ENCODE peak calls at places on chromosomes 4 and X, in nine cellular contexts. One of them, this sample, is unnamed.

GRCh38 chr4:103100691-103101090 is 1.1 kb upstream of the BDH2 start:
- DNase-seq in endothelial cell: no peak
- DNase-seq in mammary epithelial cell: no peak
- DNase-seq in GM12878: no peak
- DNase-seq in PC-3: no peak
- DNase-seq in neural progenitor cell: peak; percentile 20
- DNase-seq in stomach: no peak
- DNase-seq in body of pancreas: no peak
- DNase-seq in fibroblast of pulmonary artery: no peak
- DNase-seq in this sample: no peak

GRCh38 chr4:94390804-94391410 is 48.3 kb upstream of the HPGDS start:
- DNase-seq in endothelial cell: peak; percentile 7
- DNase-seq in mammary epithelial cell: no peak
- DNase-seq in GM12878: no peak
- DNase-seq in PC-3: peak; percentile 44
- DNase-seq in neural progenitor cell: peak; percentile 11
- DNase-seq in stomach: no peak
- DNase-seq in body of pancreas: peak; percentile 20
- DNase-seq in fibroblast of pulmonary artery: peak; percentile 46
- DNase-seq in this sample: peak; percentile 20

GRCh38 chr4:151690884-151691283 is 69.9 kb downstream of the GATB start:
- DNase-seq in endothelial cell: no peak
- DNase-seq in mammary epithelial cell: no peak
- DNase-seq in GM12878: no peak
- DNase-seq in PC-3: no peak
- DNase-seq in neural progenitor cell: no peak
- DNase-seq in stomach: no peak
- DNase-seq in body of pancreas: no peak
- DNase-seq in fibroblast of pulmonary artery: peak; percentile 36
- DNase-seq in this sample: no peak

GRCh38 chr4:163515198-163515597 is 20.7 kb downstream of the TMA16 start:
- DNase-seq in endothelial cell: no peak
- DNase-seq in mammary epithelial cell: no peak
- DNase-seq in GM12878: no peak
- DNase-seq in PC-3: no peak
- DNase-seq in neural progenitor cell: no peak
- DNase-seq in stomach: no peak
- DNase-seq in body of pancreas: no peak
- DNase-seq in fibroblast of pulmonary artery: no peak
- DNase-seq in this sample: no peak

GRCh38 chr4:187996502-187997177 is 1.1 kb downstream of the ZFP42 start:
- DNase-seq in endothelial cell: no peak
- DNase-seq in mammary epithelial cell: no peak
- DNase-seq in GM12878: no peak
- DNase-seq in PC-3: no peak
- DNase-seq in neural progenitor cell: peak; percentile 69
- DNase-seq in stomach: no peak
- DNase-seq in body of pancreas: no peak
- DNase-seq in fibroblast of pulmonary artery: no peak
- DNase-seq in this sample: no peak

GRCh38 chr4:167903291-167903721 is 189.0 kb upstream of the ANXA10 start:
- DNase-seq in endothelial cell: no peak
- DNase-seq in mammary epithelial cell: peak; percentile 85
- DNase-seq in GM12878: no peak
- DNase-seq in PC-3: peak; percentile 73
- DNase-seq in neural progenitor cell: no peak
- DNase-seq in stomach: no peak
- DNase-seq in body of pancreas: no peak
- DNase-seq in fibroblast of pulmonary artery: peak; percentile 61
- DNase-seq in this sample: no peak

GRCh38 chrX:44784241-44784640 is 59.6 kb upstream of the DUSP21 start:
- DNase-seq in endothelial cell: no peak
- DNase-seq in mammary epithelial cell: peak; percentile 19
- DNase-seq in GM12878: no peak
- DNase-seq in PC-3: peak; percentile 72
- DNase-seq in neural progenitor cell: no peak
- DNase-seq in stomach: no peak
- DNase-seq in body of pancreas: no peak
- DNase-seq in fibroblast of pulmonary artery: no peak
- DNase-seq in this sample: no peak

GRCh38 chr4:26060286-26060685 is 146.3 kb downstream of the SMIM20 start:
- DNase-seq in endothelial cell: no peak
- DNase-seq in mammary epithelial cell: no peak
- DNase-seq in GM12878: no peak
- DNase-seq in PC-3: peak; percentile 41
- DNase-seq in neural progenitor cell: no peak
- DNase-seq in stomach: no peak
- DNase-seq in body of pancreas: no peak
- DNase-seq in fibroblast of pulmonary artery: no peak
- DNase-seq in this sample: no peak

GRCh38 chr4:167020410-167020809 is 213.9 kb downstream of the SPOCK3 start:
- DNase-seq in endothelial cell: peak; percentile 31
- DNase-seq in mammary epithelial cell: no peak
- DNase-seq in GM12878: no peak
- DNase-seq in PC-3: peak; percentile 13
- DNase-seq in neural progenitor cell: peak; percentile 21
- DNase-seq in stomach: no peak
- DNase-seq in body of pancreas: no peak
- DNase-seq in fibroblast of pulmonary artery: peak; percentile 23
- DNase-seq in this sample: no peak

GRCh38 chrX:10600479-10600878 is 19.9 kb downstream of the MID1 start:
- DNase-seq in endothelial cell: no peak
- DNase-seq in mammary epithelial cell: no peak
- DNase-seq in GM12878: no peak
- DNase-seq in PC-3: no peak
- DNase-seq in neural progenitor cell: no peak
- DNase-seq in stomach: no peak
- DNase-seq in body of pancreas: no peak
- DNase-seq in fibroblast of pulmonary artery: no peak
- DNase-seq in this sample: no peak

DNA sequence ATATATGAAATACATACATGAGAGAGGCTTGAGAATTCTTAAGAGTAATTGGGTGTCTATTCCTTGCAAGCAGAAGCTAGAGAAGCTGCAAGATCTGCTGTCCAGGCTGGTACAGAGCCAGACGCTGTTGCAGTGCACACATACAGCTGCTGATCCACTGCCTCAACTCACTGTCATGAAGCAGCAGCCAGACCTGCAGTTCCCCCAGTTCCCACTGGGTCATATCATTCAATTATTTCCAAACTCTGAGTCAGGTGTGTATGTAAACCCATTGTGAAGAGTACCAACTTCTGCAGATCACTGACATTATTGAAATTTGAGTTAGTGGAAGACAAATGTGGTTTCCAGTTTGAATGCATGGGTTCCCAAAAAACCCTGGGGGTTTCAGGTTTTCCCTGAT is 1212.8 kb upstream of the ADGRL3 start:
- DNase-seq in endothelial cell: no peak
- DNase-seq in mammary epithelial cell: no peak
- DNase-seq in GM12878: no peak
- DNase-seq in PC-3: peak; percentile 17
- DNase-seq in neural progenitor cell: no peak
- DNase-seq in stomach: no peak
- DNase-seq in body of pancreas: no peak
- DNase-seq in fibroblast of pulmonary artery: no peak
- DNase-seq in this sample: no peak
- TF ChIP-seq CTCF in endothelial cell: no peak
- TF ChIP-seq CTCF in mammary epithelial cell: no peak
- TF ChIP-seq CTCF in GM12878: no peak
- TF ChIP-seq CTCF in PC-3: no peak
- TF ChIP-seq CTCF in neural progenitor cell: peak; percentile 11
- TF ChIP-seq CTCF in stomach: no peak
- TF ChIP-seq CTCF in body of pancreas: no peak
- TF ChIP-seq CTCF in fibroblast of pulmonary artery: no peak
- TF ChIP-seq CTCF in this sample: no peak

GRCh38 chr4:129162450-129162849 is 66.5 kb downstream of the C4orf33 start:
- DNase-seq in endothelial cell: no peak
- DNase-seq in mammary epithelial cell: no peak
- DNase-seq in GM12878: no peak
- DNase-seq in PC-3: no peak
- DNase-seq in neural progenitor cell: no peak
- DNase-seq in stomach: no peak
- DNase-seq in body of pancreas: no peak
- DNase-seq in fibroblast of pulmonary artery: no peak
- DNase-seq in this sample: no peak

GRCh38 chr4:129164243-129164642 is 68.3 kb downstream of the C4orf33 start:
- DNase-seq in endothelial cell: no peak
- DNase-seq in mammary epithelial cell: no peak
- DNase-seq in GM12878: no peak
- DNase-seq in PC-3: no peak
- DNase-seq in neural progenitor cell: no peak
- DNase-seq in stomach: no peak
- DNase-seq in body of pancreas: no peak
- DNase-seq in fibroblast of pulmonary artery: no peak
- DNase-seq in this sample: no peak

GRCh38 chr4:129163427-129163826 is 67.5 kb downstream of the C4orf33 start:
- DNase-seq in endothelial cell: no peak
- DNase-seq in mammary epithelial cell: no peak
- DNase-seq in GM12878: no peak
- DNase-seq in PC-3: no peak
- DNase-seq in neural progenitor cell: no peak
- DNase-seq in stomach: no peak
- DNase-seq in body of pancreas: no peak
- DNase-seq in fibroblast of pulmonary artery: no peak
- DNase-seq in this sample: no peak

GRCh38 chr4:129172181-129172580 is 76.2 kb downstream of the C4orf33 start:
- DNase-seq in endothelial cell: no peak
- DNase-seq in mammary epithelial cell: no peak
- DNase-seq in GM12878: no peak
- DNase-seq in PC-3: no peak
- DNase-seq in neural progenitor cell: no peak
- DNase-seq in stomach: no peak
- DNase-seq in body of pancreas: no peak
- DNase-seq in fibroblast of pulmonary artery: no peak
- DNase-seq in this sample: no peak

GRCh38 chr4:129167640-129168260 is 71.8 kb downstream of the C4orf33 start:
- DNase-seq in endothelial cell: peak; percentile 30
- DNase-seq in mammary epithelial cell: no peak
- DNase-seq in GM12878: no peak
- DNase-seq in PC-3: no peak
- DNase-seq in neural progenitor cell: peak; percentile 67
- DNase-seq in stomach: no peak
- DNase-seq in body of pancreas: peak; percentile 61
- DNase-seq in fibroblast of pulmonary artery: no peak
- DNase-seq in this sample: no peak
- TF ChIP-seq CTCF in endothelial cell: no peak
- TF ChIP-seq CTCF in mammary epithelial cell: no peak
- TF ChIP-seq CTCF in GM12878: no peak
- TF ChIP-seq CTCF in PC-3: peak; percentile 9
- TF ChIP-seq CTCF in neural progenitor cell: peak; percentile 61
- TF ChIP-seq CTCF in stomach: no peak
- TF ChIP-seq CTCF in body of pancreas: peak; percentile 64
- TF ChIP-seq CTCF in fibroblast of pulmonary artery: no peak
- TF ChIP-seq CTCF in this sample: no peak

GRCh38 chrX:108347800-108348199 is 90.4 kb downstream of the COL4A6 start:
- DNase-seq in endothelial cell: peak; percentile 25
- DNase-seq in mammary epithelial cell: no peak
- DNase-seq in GM12878: no peak
- DNase-seq in PC-3: no peak
- DNase-seq in neural progenitor cell: peak; percentile 76
- DNase-seq in stomach: no peak
- DNase-seq in body of pancreas: no peak
- DNase-seq in fibroblast of pulmonary artery: no peak
- DNase-seq in this sample: no peak
- TF ChIP-seq CTCF in endothelial cell: no peak
- TF ChIP-seq CTCF in mammary epithelial cell: no peak
- TF ChIP-seq CTCF in GM12878: no peak
- TF ChIP-seq CTCF in PC-3: no peak
- TF ChIP-seq CTCF in neural progenitor cell: no peak
- TF ChIP-seq CTCF in stomach: no peak
- TF ChIP-seq CTCF in body of pancreas: no peak
- TF ChIP-seq CTCF in fibroblast of pulmonary artery: no peak
- TF ChIP-seq CTCF in this sample: no peak

GRCh38 chrX:38327775-38328081 is 419 bp upstream of the RPGR start:
- DNase-seq in endothelial cell: no peak
- DNase-seq in mammary epithelial cell: no peak
- DNase-seq in GM12878: no peak
- DNase-seq in PC-3: no peak
- DNase-seq in neural progenitor cell: no peak
- DNase-seq in stomach: no peak
- DNase-seq in body of pancreas: no peak
- DNase-seq in fibroblast of pulmonary artery: no peak
- DNase-seq in this sample: no peak
- TF ChIP-seq CTCF in endothelial cell: no peak
- TF ChIP-seq CTCF in mammary epithelial cell: no peak
- TF ChIP-seq CTCF in GM12878: no peak
- TF ChIP-seq CTCF in PC-3: peak; percentile 7
- TF ChIP-seq CTCF in neural progenitor cell: no peak
- TF ChIP-seq CTCF in stomach: no peak
- TF ChIP-seq CTCF in body of pancreas: no peak
- TF ChIP-seq CTCF in fibroblast of pulmonary artery: no peak
- TF ChIP-seq CTCF in this sample: no peak

GRCh38 chr4:1575418-1576199 is 108.5 kb downstream of the FAM53A start:
- DNase-seq in endothelial cell: no peak
- DNase-seq in mammary epithelial cell: no peak
- DNase-seq in GM12878: no peak
- DNase-seq in PC-3: no peak
- DNase-seq in neural progenitor cell: no peak
- DNase-seq in stomach: no peak
- DNase-seq in body of pancreas: no peak
- DNase-seq in fibroblast of pulmonary artery: no peak
- DNase-seq in this sample: no peak
- TF ChIP-seq CTCF in endothelial cell: no peak
- TF ChIP-seq CTCF in mammary epithelial cell: no peak
- TF ChIP-seq CTCF in GM12878: no peak
- TF ChIP-seq CTCF in PC-3: no peak
- TF ChIP-seq CTCF in neural progenitor cell: no peak
- TF ChIP-seq CTCF in stomach: no peak
- TF ChIP-seq CTCF in body of pancreas: no peak
- TF ChIP-seq CTCF in fibroblast of pulmonary artery: no peak
- TF ChIP-seq CTCF in this sample: no peak

DNA sequence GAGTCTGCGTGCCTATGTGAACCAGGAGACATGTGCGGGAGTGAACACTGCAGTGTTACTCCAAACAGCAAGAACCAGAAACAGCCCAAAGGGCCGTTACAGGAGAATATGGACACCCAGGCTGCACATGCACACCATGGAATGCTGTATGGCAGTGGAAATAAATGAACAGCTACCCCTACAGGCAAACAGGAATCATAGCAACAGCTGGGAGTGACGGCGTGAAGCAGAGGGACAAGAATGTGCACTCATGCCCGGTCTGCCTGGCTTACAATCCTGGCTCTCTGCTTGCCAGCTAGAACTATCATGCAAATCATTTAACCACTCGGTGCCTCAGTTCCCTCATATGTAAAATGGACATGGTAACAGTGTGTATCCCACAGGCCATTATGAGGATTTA is 16.6 kb downstream of the GPKOW start:
- DNase-seq in endothelial cell: peak; percentile 7
- DNase-seq in mammary epithelial cell: no peak
- DNase-seq in GM12878: no peak
- DNase-seq in PC-3: peak; percentile 34
- DNase-seq in neural progenitor cell: peak; percentile 47
- DNase-seq in stomach: peak; percentile 29
- DNase-seq in body of pancreas: peak; percentile 30
- DNase-seq in fibroblast of pulmonary artery: peak; percentile 64
- DNase-seq in this sample: no peak
- TF ChIP-seq CTCF in endothelial cell: no peak
- TF ChIP-seq CTCF in mammary epithelial cell: peak; percentile 25
- TF ChIP-seq CTCF in GM12878: peak; percentile 30
- TF ChIP-seq CTCF in PC-3: peak; percentile 56
- TF ChIP-seq CTCF in neural progenitor cell: peak; percentile 45
- TF ChIP-seq CTCF in stomach: no peak
- TF ChIP-seq CTCF in body of pancreas: peak; percentile 42
- TF ChIP-seq CTCF in fibroblast of pulmonary artery: peak; percentile 54
- TF ChIP-seq CTCF in this sample: peak; percentile 16

GRCh38 chr4:7192252-7193039 is at the start of gene SORCS2:
- DNase-seq in endothelial cell: peak; percentile 85
- DNase-seq in mammary epithelial cell: no peak
- DNase-seq in GM12878: no peak
- DNase-seq in PC-3: peak; percentile 68
- DNase-seq in neural progenitor cell: peak; percentile 90
- DNase-seq in stomach: peak; percentile 67
- DNase-seq in body of pancreas: peak; percentile 77
- DNase-seq in fibroblast of pulmonary artery: peak; percentile 55
- DNase-seq in this sample: peak; percentile 73
- TF ChIP-seq CTCF in endothelial cell: peak; percentile 35
- TF ChIP-seq CTCF in mammary epithelial cell: peak; percentile 26
- TF ChIP-seq CTCF in GM12878: peak; percentile 24
- TF ChIP-seq CTCF in PC-3: peak; percentile 46
- TF ChIP-seq CTCF in neural progenitor cell: peak; percentile 61
- TF ChIP-seq CTCF in stomach: no peak
- TF ChIP-seq CTCF in body of pancreas: peak; percentile 94
- TF ChIP-seq CTCF in fibroblast of pulmonary artery: peak; percentile 20
- TF ChIP-seq CTCF in this sample: peak; percentile 56

This sample was measured in GM10248.